ENCODE peak calls at places on chromosomes 13 and 19, in five cellular contexts. L, U, G, X and R are unnamed samples.

GRCh38 chr13:41580345-41580744 is 123.0 kb downstream of the RGCC start:
- DNase-seq in U (no peak), G (no peak), L (no peak), X (no peak), R (no peak)

GRCh38 chr19:18021121-18021755 is 13.3 kb downstream of the ARRDC2 start:
- DNase-seq in X (peak), U (peak), G (peak), L (peak), R (peak)

GRCh38 chr19:12647490-12648071 is 19.0 kb downstream of the MAN2B1 start:
- DNase-seq in G (no peak), U (peak), X (no peak), L (peak), R (peak)

GRCh38 chr19:29819300-29819699 is 7.5 kb downstream of the CCNE1 start:
- DNase-seq in X (no peak), L (no peak), U (no peak), G (no peak), R (no peak)

GRCh38 chr19:12833747-12834417 is 497 bp downstream of the RTBDN start:
- DNase-seq in L (no peak), X (peak), G (no peak), U (no peak), R (no peak)

GRCh38 chr13:20685042-20685441 is 18.5 kb upstream of the IL17D start:
- DNase-seq in G (no peak), L (no peak), U (no peak), X (no peak), R (no peak)

GRCh38 chr19:555474-555808 is 11.6 kb downstream of the GZMM start:
- DNase-seq in G (no peak), X (no peak), U (no peak), L (no peak), R (no peak)

GRCh38 chr19:46824887-46825730 is 25.5 kb downstream of the AP2S1 start:
- DNase-seq in G (peak), L (no peak), U (no peak), X (no peak), R (peak)

DNA sequence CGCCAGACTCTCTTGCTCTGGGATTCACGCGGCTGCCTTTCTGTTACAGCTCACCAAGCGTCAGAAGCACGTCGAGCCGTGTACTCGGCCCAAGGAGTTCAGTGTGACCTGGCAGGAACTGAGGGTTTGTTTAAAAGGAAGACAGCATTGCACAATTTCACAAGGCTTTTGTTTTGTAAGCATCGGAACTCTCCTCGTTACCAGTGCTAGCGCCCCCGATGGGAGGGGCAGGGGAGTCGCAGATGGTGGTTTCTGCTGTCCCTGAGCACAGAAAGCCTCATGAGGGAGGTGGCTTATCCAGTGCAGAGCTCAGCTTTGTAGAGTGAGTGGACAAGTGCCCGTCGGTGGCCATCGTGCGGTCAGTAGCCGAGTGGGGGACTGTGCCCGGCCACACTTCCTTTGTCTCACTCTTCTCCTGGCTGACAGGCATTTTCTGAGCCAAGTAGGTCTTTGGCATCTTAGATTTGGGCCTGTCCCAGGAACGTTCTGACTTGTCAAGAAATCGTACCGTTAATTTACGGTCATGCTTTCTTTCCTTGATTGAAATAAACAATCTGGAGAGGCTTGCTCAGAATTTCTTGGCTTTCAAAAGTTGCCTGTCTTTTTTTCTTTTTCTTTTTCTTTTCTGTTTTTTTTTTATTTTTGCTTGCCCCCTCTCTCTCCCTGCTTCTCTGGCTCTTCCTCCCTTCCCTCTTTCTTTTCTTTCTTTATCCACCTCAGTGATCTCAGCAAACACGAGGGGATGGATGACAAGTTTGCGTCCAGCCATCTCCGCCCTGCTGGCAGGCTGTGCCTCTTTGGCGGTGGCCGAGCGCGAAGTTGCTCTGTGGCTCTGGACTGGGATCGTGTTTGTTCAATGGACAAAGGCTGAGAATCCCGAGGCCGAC is 7.7 kb downstream of the KDM4B start:
- DNase-seq in L (peak), X (no peak), U (no peak), G (peak), R (peak)
- TF ChIP-seq CTCF in L (peak), X (no peak), U (peak), G (peak), R (peak)

GRCh38 chr19:11435057-11435832 is at the start of the genes ODAD3 and PRKCSH:
- DNase-seq in X (peak), G (peak), L (peak), U (peak), R (peak)

GRCh38 chr19:11437955-11438354 is 2.5 kb downstream of the PRKCSH start:
- DNase-seq in G (no peak), U (no peak), L (no peak), X (no peak), R (no peak)

GRCh38 chr19:11435833-11436313 is 438 bp downstream of the PRKCSH start:
- DNase-seq in L (no peak), X (no peak), G (peak), U (no peak), R (peak)

GRCh38 chr19:11434703-11435056 is 241 bp downstream of the ODAD3 start:
- DNase-seq in U (no peak), L (no peak), G (no peak), X (no peak), R (no peak)
- H3K4me3 ChIP-seq in U (peak), L (peak), G (peak), X (peak), R (peak)

GRCh38 chr13:43990021-43990420 is 110.3 kb downstream of the LACC1 start:
- DNase-seq in X (no peak), G (no peak), U (no peak), L (no peak), R (no peak)
- TF ChIP-seq CTCF in X (no peak), G (no peak), U (no peak), L (no peak), R (no peak)

DNA sequence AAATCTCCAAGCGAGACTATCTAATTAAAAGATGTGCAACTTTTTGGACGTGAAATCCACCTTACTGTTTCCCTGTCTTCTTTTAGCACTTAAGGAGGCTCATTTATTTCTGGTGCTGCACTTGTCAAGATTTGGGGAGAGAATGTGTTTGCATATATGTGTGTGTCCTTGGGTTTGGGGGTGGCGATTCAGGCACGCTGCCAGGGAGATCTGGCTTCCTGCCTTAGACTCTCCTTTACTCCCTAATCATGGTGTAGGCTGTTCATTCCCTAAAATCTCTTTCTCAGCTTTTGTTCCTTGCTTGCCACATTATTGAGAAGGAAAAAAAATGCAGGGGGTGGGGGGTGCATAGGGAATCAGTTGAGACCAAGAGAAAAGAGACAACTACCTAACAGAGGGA is 271.2 kb downstream of the DCLK1 start:
- DNase-seq in X (no peak), L (no peak), U (no peak), G (no peak), R (no peak)
- H3K4me3 ChIP-seq in X (no peak), L (no peak), U (no peak), G (no peak), R (no peak)

GRCh38 chr19:45613926-45614725 is 12.1 kb upstream of the GPR4 start:
- DNase-seq in G (peak), L (no peak), X (no peak), U (peak), R (peak)
- TF ChIP-seq CTCF in G (no peak), L (no peak), X (no peak), U (no peak), R (no peak)

GRCh38 chr19:53880716-53881481 is 1.1 kb upstream of the PRKCG start:
- DNase-seq in X (no peak), U (no peak), L (no peak), G (no peak), R (no peak)

GRCh38 chr19:53881482-53882390 is at the start of gene PRKCG:
- DNase-seq in X (peak), G (no peak), L (no peak), U (no peak), R (no peak)

GRCh38 chr19:53878786-53879144 is 3.2 kb upstream of the PRKCG start:
- DNase-seq in X (no peak), U (peak), G (no peak), L (no peak), R (no peak)

GRCh38 chr19:53877361-53877766 is 4.6 kb upstream of the PRKCG start:
- DNase-seq in G (peak), X (no peak), L (no peak), U (no peak), R (peak)

GRCh38 chr19:53879145-53880037 is 2.6 kb upstream of the PRKCG start:
- DNase-seq in L (peak), U (peak), G (peak), X (peak), R (peak)
- H3K4me3 ChIP-seq in L (peak), U (peak), G (peak), X (peak), R (peak)

GRCh38 chr19:48807590-48808308 is 3.1 kb downstream of the BCAT2 start:
- DNase-seq in L (no peak), U (no peak), G (no peak), X (no peak), R (no peak)
- TF ChIP-seq CTCF in L (no peak), U (peak), G (no peak), X (no peak), R (no peak)

GRCh38 chr13:50523307-50523706 is 320.2 kb downstream of the DLEU7 start:
- DNase-seq in U (no peak), L (no peak), G (no peak), X (no peak), R (no peak)

GRCh38 chr13:50518791-50519201 is 324.7 kb downstream of the DLEU7 start:
- DNase-seq in U (no peak), X (no peak), L (no peak), G (no peak), R (no peak)

GRCh38 chr13:50521750-50522149 is 321.7 kb downstream of the DLEU7 start:
- DNase-seq in X (no peak), G (peak), L (no peak), U (no peak), R (peak)

GRCh38 chr13:50519866-50520265 is 323.6 kb downstream of the DLEU7 start:
- DNase-seq in X (no peak), G (no peak), U (no peak), L (no peak), R (peak)

DNA sequence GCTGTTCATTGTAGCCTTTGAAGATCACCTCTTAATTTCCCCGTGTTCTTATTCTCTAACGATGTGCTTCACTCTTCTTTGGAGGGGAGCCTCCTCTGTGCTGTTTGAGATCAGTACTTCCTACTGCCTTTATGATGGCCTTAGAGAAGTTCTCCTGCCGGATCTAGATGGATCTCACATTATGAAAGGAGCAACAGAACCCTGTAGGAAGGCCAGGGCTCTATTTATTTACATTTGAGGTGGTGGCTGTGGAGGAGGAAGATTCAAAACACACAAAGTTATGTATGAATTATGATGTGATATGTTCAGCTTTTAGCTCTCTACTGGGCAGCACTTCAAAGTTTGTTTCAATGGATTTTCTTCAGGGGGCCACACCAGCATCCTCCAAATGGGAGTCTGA is 322.3 kb downstream of the DLEU7 start:
- DNase-seq in U (no peak), X (no peak), L (no peak), G (no peak), R (no peak)
- H3K4me3 ChIP-seq in U (no peak), X (no peak), L (no peak), G (no peak), R (no peak)

GRCh38 chr19:22620912-22621311 is 13.2 kb upstream of the ZNF492 start:
- DNase-seq in L (no peak), U (no peak), X (no peak), G (no peak), R (no peak)

GRCh38 chr19:22619932-22620331 is 14.2 kb upstream of the ZNF492 start:
- DNase-seq in L (no peak), G (no peak), X (no peak), U (no peak), R (no peak)

GRCh38 chr19:22617614-22618325 is 16.4 kb upstream of the ZNF492 start:
- DNase-seq in G (no peak), L (peak), X (no peak), U (no peak), R (no peak)

GRCh38 chr19:22620401-22620800 is 13.7 kb upstream of the ZNF492 start:
- DNase-seq in X (no peak), G (no peak), U (no peak), L (no peak), R (no peak)

DNA sequence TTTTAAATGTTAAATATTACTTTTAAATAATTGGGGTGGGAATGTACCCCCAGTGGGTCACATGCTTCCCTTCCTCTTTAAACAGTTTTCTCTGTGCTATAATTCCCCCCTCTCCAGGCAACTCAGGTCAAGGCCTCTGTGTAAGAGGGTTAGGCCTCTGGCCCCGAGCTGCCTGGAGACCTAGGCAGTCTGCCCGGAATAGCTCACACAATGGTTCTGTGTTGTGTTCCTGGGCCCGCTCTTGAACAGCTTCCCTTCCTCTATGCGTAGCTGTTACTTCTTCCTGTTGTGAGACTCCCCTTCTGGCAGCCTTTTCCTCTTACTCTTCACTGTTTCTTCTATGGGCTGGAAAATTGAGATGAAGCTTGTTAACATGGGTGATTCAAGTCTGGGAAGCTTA is 14.8 kb upstream of the ZNF492 start:
- DNase-seq in G (no peak), L (no peak), X (no peak), U (no peak), R (no peak)
- TF ChIP-seq CTCF in G (no peak), L (no peak), X (no peak), U (no peak), R (no peak)

GRCh38 chr19:19404879-19405860 is at the start of gene GATAD2A:
- DNase-seq in G (peak), U (peak), L (peak), X (peak), R (peak)

GRCh38 chr19:19406878-19407639 is 1.6 kb downstream of the GATAD2A start:
- DNase-seq in X (no peak), L (no peak), U (peak), G (peak), R (peak)

GRCh38 chr19:19405919-19406877 is 723 bp downstream of the GATAD2A start:
- DNase-seq in X (no peak), G (peak), L (peak), U (no peak), R (peak)

GRCh38 chr19:19409235-19410030 is 4.0 kb downstream of the GATAD2A start:
- DNase-seq in L (no peak), X (no peak), U (no peak), G (no peak), R (no peak)

DNA sequence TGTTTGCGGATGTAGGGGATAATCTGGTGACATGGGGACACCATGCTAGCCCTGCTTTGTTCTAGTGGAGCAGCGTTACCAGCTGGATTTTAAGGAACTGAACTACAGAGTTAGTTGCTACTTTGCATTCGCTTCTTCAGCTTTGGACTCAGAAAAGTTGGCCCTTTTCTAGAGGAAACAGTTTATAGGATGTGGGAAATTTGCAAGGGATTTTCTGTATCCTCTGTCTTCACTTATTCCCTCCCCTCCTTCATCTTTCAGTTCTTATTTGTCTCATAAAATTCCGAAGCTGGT is 2.1 kb downstream of the GATAD2A start:
- DNase-seq in L (no peak), G (no peak), X (no peak), U (no peak), R (no peak)
- H3K4me3 ChIP-seq in L (peak), G (peak), X (peak), U (peak), R (peak)